ENCODE peak calls at places on chromosomes 12 and 14, in ten cellular contexts. W, V, P, O, I, E, Z, J, B and L are unnamed samples. For H3K4me1, the result is how much of the 10 kb centered on the place peaks cover.

GRCh38 chr12:55188974-55189556 is 31.8 kb upstream of the OR10A7 start:
- DNase-seq in W (peak), V (peak), P (peak), O (peak), I (no peak), E (no peak), Z (peak), J (peak), B (no peak), L (no peak)

GRCh38 chr14:102925646-102926045 is 3.2 kb downstream of the AMN start:
- DNase-seq in W (no peak), V (no peak), P (no peak), O (no peak), I (no peak), E (no peak), Z (no peak), J (no peak), B (no peak), L (no peak)

GRCh38 chr14:105491366-105492006 is 440 bp downstream of the TEDC1 start:
- DNase-seq in W (no peak), V (peak), P (peak), O (peak), I (peak), E (peak), Z (peak), J (peak), B (peak), L (peak)

GRCh38 chr12:63208956-63209355 is 58.0 kb upstream of the AVPR1A start:
- DNase-seq in W (no peak), V (no peak), P (no peak), O (no peak), I (no peak), E (no peak), Z (no peak), J (no peak), B (no peak), L (no peak)

GRCh38 chr12:18428416-18428815 is 167.1 kb downstream of the PIK3C2G start:
- DNase-seq in W (no peak), V (no peak), P (no peak), O (no peak), I (no peak), E (no peak), Z (no peak), J (no peak), B (no peak), L (no peak)

GRCh38 chr12:74988156-74988555 is 221.5 kb downstream of the KCNC2 start:
- DNase-seq in W (no peak), V (no peak), P (no peak), O (no peak), I (no peak), E (no peak), Z (no peak), J (no peak), B (no peak), L (no peak)

GRCh38 chr14:55911794-55912193 is 206.4 kb upstream of the PELI2 start:
- DNase-seq in W (no peak), V (no peak), P (no peak), O (no peak), I (no peak), E (no peak), Z (no peak), J (no peak), B (no peak), L (no peak)

GRCh38 chr12:49982246-49983229 is 9.8 kb downstream of the AQP6 start:
- DNase-seq in W (no peak), V (no peak), P (no peak), O (no peak), I (no peak), E (no peak), Z (no peak), J (no peak), B (no peak), L (no peak)

GRCh38 chr14:106802413-106803364 is 1276.3 kb downstream of the TMEM121 start:
- DNase-seq in W (no peak), V (no peak), P (no peak), O (no peak), I (no peak), E (no peak), Z (peak), J (no peak), B (no peak), L (no peak)

GRCh38 chr14:103607039-103607668 is 21.9 kb upstream of the KLC1 start:
- DNase-seq in W (no peak), V (peak), P (peak), O (peak), I (peak), E (peak), Z (no peak), J (peak), B (peak), L (no peak)

GRCh38 chr14:96255501-96256366 is at the start of gene BDKRB1:
- DNase-seq in W (no peak), V (no peak), P (peak), O (no peak), I (no peak), E (no peak), Z (no peak), J (no peak), B (no peak), L (no peak)

GRCh38 chr14:77200406-77200985 is 18.9 kb downstream of the TMEM63C start:
- DNase-seq in W (no peak), V (no peak), P (no peak), O (no peak), I (no peak), E (no peak), Z (no peak), J (no peak), B (no peak), L (no peak)

GRCh38 chr12:87814625-87815024 is 214.6 kb downstream of the C12orf50 start:
- DNase-seq in W (no peak), V (no peak), P (peak), O (no peak), I (no peak), E (no peak), Z (no peak), J (no peak), B (no peak), L (no peak)

GRCh38 chr12:6074394-6074793 is 50.1 kb downstream of the VWF start:
- DNase-seq in W (no peak), V (no peak), P (no peak), O (peak), I (no peak), E (no peak), Z (no peak), J (no peak), B (no peak), L (no peak)

GRCh38 chr12:29033519-29033918 is 115.6 kb upstream of the FAR2 start:
- DNase-seq in W (no peak), V (no peak), P (no peak), O (no peak), I (no peak), E (no peak), Z (no peak), J (no peak), B (no peak), L (no peak)

GRCh38 chr12:130948136-130948535 is 5.6 kb upstream of the ADGRD1 start:
- DNase-seq in W (no peak), V (peak), P (no peak), O (no peak), I (peak), E (no peak), Z (peak), J (peak), B (no peak), L (no peak)

GRCh38 chr14:103552011-103552797 is 10.3 kb downstream of the BAG5 start:
- DNase-seq in W (no peak), V (no peak), P (no peak), O (no peak), I (peak), E (peak), Z (no peak), J (peak), B (no peak), L (peak)

GRCh38 chr12:110312581-110313360 is 31.7 kb downstream of the ATP2A2 start:
- DNase-seq in W (peak), V (no peak), P (peak), O (no peak), I (no peak), E (no peak), Z (no peak), J (no peak), B (peak), L (no peak)

GRCh38 chr12:62537544-62537943 is 70.9 kb downstream of the MON2 start:
- DNase-seq in W (no peak), V (no peak), P (peak), O (no peak), I (no peak), E (no peak), Z (no peak), J (peak), B (no peak), L (no peak)

GRCh38 chr12:91274886-91275285 is 92.3 kb upstream of the DCN start:
- DNase-seq in W (no peak), V (peak), P (peak), O (no peak), I (no peak), E (no peak), Z (no peak), J (peak), B (no peak), L (no peak)

GRCh38 chr12:125755512-125755911 is 690.3 kb downstream of the AACS start:
- DNase-seq in W (no peak), V (no peak), P (no peak), O (no peak), I (no peak), E (no peak), Z (no peak), J (no peak), B (no peak), L (no peak)

GRCh38 chr12:11891350-11892064 is 179.2 kb upstream of the BCL2L14 start:
- DNase-seq in W (no peak), V (no peak), P (no peak), O (no peak), I (peak), E (no peak), Z (no peak), J (no peak), B (no peak), L (no peak)

GRCh38 chr12:102970780-102971179 is 13.3 kb downstream of the ASCL1 start:
- DNase-seq in W (no peak), V (no peak), P (no peak), O (no peak), I (no peak), E (no peak), Z (no peak), J (no peak), B (no peak), L (no peak)

GRCh38 chr14:38867561-38868150 is 235.4 kb downstream of the SEC23A start:
- DNase-seq in W (peak), V (peak), P (peak), O (peak), I (peak), E (peak), Z (peak), J (peak), B (peak), L (no peak)

GRCh38 chr12:104524026-104524425 is 67.3 kb downstream of the CHST11 start:
- DNase-seq in W (no peak), V (no peak), P (no peak), O (no peak), I (no peak), E (no peak), Z (no peak), J (no peak), B (no peak), L (no peak)

GRCh38 chr12:69988601-69989194 is 163.7 kb downstream of the MYRFL start:
- DNase-seq in W (no peak), V (no peak), P (peak), O (no peak), I (no peak), E (no peak), Z (no peak), J (no peak), B (no peak), L (no peak)

GRCh38 chr12:109877504-109878246 is 2.7 kb downstream of the GLTP start:
- DNase-seq in W (no peak), V (no peak), P (no peak), O (no peak), I (no peak), E (no peak), Z (no peak), J (no peak), B (no peak), L (no peak)

GRCh38 chr12:93851245-93851665 is 174.1 kb downstream of the CRADD start:
- DNase-seq in W (no peak), V (no peak), P (no peak), O (peak), I (no peak), E (no peak), Z (no peak), J (no peak), B (no peak), L (no peak)

GRCh38 chr12:69211172-69211571 is 28.2 kb upstream of the CPSF6 start:
- DNase-seq in W (no peak), V (no peak), P (no peak), O (no peak), I (no peak), E (no peak), Z (no peak), J (no peak), B (no peak), L (no peak)

GRCh38 chr12:95859344-95859816 is 628 bp downstream of the SNRPF start:
- DNase-seq in W (no peak), V (peak), P (peak), O (no peak), I (no peak), E (no peak), Z (peak), J (no peak), B (no peak), L (no peak)

GRCh38 chr12:127779301-127780045 is 487.5 kb upstream of the TMEM132C start:
- DNase-seq in W (no peak), V (no peak), P (peak), O (no peak), I (no peak), E (no peak), Z (no peak), J (no peak), B (no peak), L (no peak)

GRCh38 chr12:10941916-10942607 is 3.0 kb upstream of the TAS2R14 start:
- DNase-seq in W (no peak), V (no peak), P (no peak), O (no peak), I (no peak), E (no peak), Z (no peak), J (no peak), B (no peak), L (no peak)

GRCh38 chr12:13000616-13000934 is 510 bp upstream of the HEBP1 start:
- DNase-seq in W (no peak), V (peak), P (no peak), O (no peak), I (peak), E (peak), Z (no peak), J (no peak), B (no peak), L (peak)

GRCh38 chr14:24921903-24922302 is 128.0 kb downstream of the STXBP6 start:
- DNase-seq in W (no peak), V (no peak), P (peak), O (no peak), I (no peak), E (no peak), Z (no peak), J (no peak), B (no peak), L (no peak)

GRCh38 chr12:102406033-102406584 is 74.3 kb downstream of the IGF1 start:
- DNase-seq in W (no peak), V (peak), P (no peak), O (no peak), I (no peak), E (no peak), Z (no peak), J (peak), B (no peak), L (no peak)

GRCh38 chr14:91555531-91555930 is 45.4 kb upstream of the PPP4R3A start:
- DNase-seq in W (no peak), V (no peak), P (no peak), O (no peak), I (no peak), E (no peak), Z (no peak), J (no peak), B (no peak), L (no peak)

GRCh38 chr12:101204598-101205304 is 5.3 kb downstream of the SLC5A8 start:
- DNase-seq in W (no peak), V (peak), P (no peak), O (no peak), I (no peak), E (no peak), Z (no peak), J (no peak), B (no peak), L (no peak)

GRCh38 chr14:22849212-22849819 is 12.9 kb downstream of the MMP14 start:
- DNase-seq in W (no peak), V (no peak), P (peak), O (no peak), I (peak), E (peak), Z (no peak), J (peak), B (no peak), L (no peak)

GRCh38 chr12:110279976-110280783 is 867 bp upstream of the ATP2A2 start:
- DNase-seq in W (no peak), V (peak), P (peak), O (peak), I (peak), E (no peak), Z (peak), J (peak), B (peak), L (peak)

GRCh38 chr12:80406253-80406652 is 37.8 kb upstream of the PTPRQ start:
- DNase-seq in W (no peak), V (no peak), P (no peak), O (no peak), I (no peak), E (no peak), Z (no peak), J (no peak), B (no peak), L (no peak)

GRCh38 chr12:80404629-80405028 is 39.4 kb upstream of the PTPRQ start:
- DNase-seq in W (no peak), V (no peak), P (no peak), O (no peak), I (no peak), E (no peak), Z (no peak), J (no peak), B (no peak), L (no peak)

DNA sequence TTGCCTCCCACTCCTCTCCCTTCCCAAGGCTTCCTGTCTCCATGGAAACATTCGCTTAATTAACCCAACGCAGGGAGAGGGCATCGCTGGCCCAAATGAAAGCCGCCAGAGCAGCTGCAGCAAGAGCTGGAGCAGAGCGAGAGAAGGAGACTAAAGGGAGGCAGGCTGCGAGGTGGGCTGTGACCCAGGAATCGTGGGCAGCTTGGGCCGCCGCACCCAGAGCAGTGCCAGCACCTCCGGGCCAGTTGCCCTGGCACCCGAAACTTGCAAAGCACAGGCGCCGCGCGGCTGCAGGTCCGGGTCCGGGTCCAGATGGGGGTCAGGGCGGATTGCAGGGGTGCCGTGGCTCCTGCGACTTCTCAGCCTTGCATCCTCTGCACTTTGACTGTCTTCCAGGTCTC is 43.4 kb upstream of the PTPRQ start:
- DNase-seq in W (no peak), V (peak), P (no peak), O (no peak), I (no peak), E (peak), Z (no peak), J (no peak), B (peak), L (peak)
- H3K4me3 ChIP-seq in W (no peak), V (no peak), P (peak), O (no peak), I (peak), E (peak), Z (no peak), J (no peak), B (no peak), L (peak)

DNA sequence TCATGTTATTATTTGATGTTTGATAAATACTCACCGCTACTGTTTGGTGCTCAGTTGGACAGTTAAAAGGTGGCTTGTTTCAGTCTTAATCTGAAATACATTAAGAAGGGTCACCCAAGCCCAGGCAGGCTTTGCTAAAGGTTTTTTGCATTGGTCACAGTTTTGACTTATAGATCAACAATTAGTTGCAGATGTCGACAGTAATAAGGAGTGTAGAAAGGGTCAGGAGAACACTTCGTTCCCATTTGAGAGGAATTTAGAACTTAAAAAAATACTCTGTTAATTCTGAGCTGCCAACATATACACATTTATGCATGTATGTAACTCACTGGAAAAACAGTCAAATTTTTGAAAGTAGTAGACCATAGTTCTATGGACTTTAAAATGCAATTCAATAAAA is 130.3 kb downstream of the TMEM30B start:
- DNase-seq in W (no peak), V (no peak), P (no peak), O (no peak), I (no peak), E (no peak), Z (no peak), J (no peak), B (no peak), L (no peak)
- H3K4me1 ChIP-seq in W (under half), V (under half), P (under half), O (under half), I (under half), E (under half), Z (under half), J (under half), B (under half), L (under half)

GRCh38 chr12:54056110-54056509 is 2.5 kb downstream of the HOXC4 start:
- DNase-seq in W (no peak), V (no peak), P (no peak), O (no peak), I (no peak), E (no peak), Z (no peak), J (no peak), B (no peak), L (no peak)
- H3K4me3 ChIP-seq in W (no peak), V (no peak), P (no peak), O (no peak), I (no peak), E (no peak), Z (peak), J (no peak), B (no peak), L (no peak)

DNA sequence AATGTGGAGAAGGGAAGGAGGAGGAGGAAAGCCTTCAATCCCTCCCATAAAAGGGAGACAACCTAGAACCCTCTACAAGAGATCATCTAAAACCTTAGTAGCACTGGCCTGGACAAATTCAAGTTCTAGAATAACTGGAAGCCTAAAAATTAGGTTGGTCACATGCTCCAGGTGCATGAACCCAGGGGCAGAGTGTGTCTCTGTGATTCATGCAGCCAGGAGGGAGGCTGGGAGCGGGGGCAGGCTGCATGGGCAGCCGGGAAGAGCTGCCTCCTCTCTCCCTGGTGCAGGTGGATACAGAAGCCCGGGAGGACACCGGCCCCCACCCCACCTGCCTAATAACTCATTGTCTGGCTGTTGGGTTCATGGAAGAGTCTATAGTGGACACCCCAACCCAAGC is 38.6 kb downstream of the CCDC85C start:
- DNase-seq in W (no peak), V (no peak), P (no peak), O (no peak), I (no peak), E (no peak), Z (no peak), J (no peak), B (no peak), L (no peak)
- H3K4me1 ChIP-seq in W (half or more), V (half or more), P (half or more), O (under half), I (half or more), E (under half), Z (half or more), J (half or more), B (half or more), L (half or more)

DNA sequence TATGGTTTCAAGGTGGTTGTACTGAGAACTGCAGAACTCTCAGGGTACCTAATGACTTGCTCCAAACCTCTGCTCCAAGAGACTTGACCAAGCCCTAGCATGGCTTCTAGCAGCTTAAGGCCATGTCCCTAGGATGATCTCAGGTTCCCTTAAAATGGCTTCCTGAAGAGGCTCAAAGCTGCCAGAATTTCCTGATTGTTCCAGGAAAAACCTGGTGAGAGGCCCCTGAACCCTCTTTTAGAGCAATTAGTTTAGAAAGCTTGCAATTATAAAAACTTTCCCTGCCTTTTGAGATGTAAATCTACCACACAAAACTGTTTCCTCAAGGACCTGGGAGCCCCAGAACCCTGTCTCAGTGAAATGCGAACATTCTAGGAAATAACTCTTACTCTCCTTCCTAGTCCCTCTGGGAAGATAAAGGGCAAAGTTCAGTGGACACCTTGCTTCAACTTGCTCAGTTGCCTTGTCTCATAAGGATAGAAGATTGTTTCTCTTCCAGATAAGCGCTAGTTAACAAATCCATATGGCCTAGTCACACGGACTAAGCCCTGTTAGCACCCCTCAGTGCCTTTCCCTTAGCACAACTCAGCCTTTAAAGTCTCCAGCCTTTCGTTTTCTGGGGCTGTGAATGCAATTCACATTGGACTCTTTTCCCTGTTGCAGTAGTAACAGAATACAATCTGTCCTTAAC is 2.5 kb downstream of the CMAS start:
- DNase-seq in W (no peak), V (peak), P (no peak), O (no peak), I (no peak), E (no peak), Z (no peak), J (no peak), B (no peak), L (no peak)
- H3K4me3 ChIP-seq in W (no peak), V (no peak), P (no peak), O (no peak), I (no peak), E (no peak), Z (peak), J (no peak), B (no peak), L (no peak)